ENCODE peak calls at places on chromosomes 2 and 18, in nine cellular contexts. A is A673; K is fibroblast of mammary gland; F is PC-3; R is endothelial cell; C is CD8-positive, alpha-beta T cell; D is GM13977; P is foreskin fibroblast; V is pancreas. Q is an unnamed sample.
A peak's percentile ranks its signal among the peaks of the same experiment; 100 is the strongest.

GRCh38 chr2:235898766-235899165 is 269.4 kb downstream of the GBX2 start:
- DNase-seq in A (no peak), K (no peak), F (no peak), R (no peak), C (no peak), D (no peak), P (no peak), V (no peak), Q (no peak)

GRCh38 chr18:59266876-59267510 is 6.3 kb downstream of the RAX start:
- DNase-seq in A (no peak), K (no peak), F (no peak), R (no peak), C (no peak), D (no peak), P (no peak), V (no peak), Q (no peak)

GRCh38 chr2:237874585-237875161 is 15.2 kb downstream of the RAMP1 start:
- DNase-seq in A (no peak), K (peak; percentile 75), F (peak; percentile 90), R (no peak), C (no peak), D (no peak), P (peak; percentile 80), V (no peak), Q (peak; percentile 89)

GRCh38 chr18:68417826-68418225 is 297.1 kb downstream of the TMX3 start:
- DNase-seq in A (peak; percentile 21), K (peak; percentile 78), F (no peak), R (no peak), C (no peak), D (no peak), P (peak; percentile 55), V (no peak), Q (no peak)

GRCh38 chr2:68751397-68752339 is 17.1 kb downstream of the ARHGAP25 start:
- DNase-seq in A (peak; percentile 91), K (peak; percentile 83), F (peak; percentile 95), R (peak; percentile 91), C (peak; percentile 95), D (peak; percentile 77), P (peak; percentile 79), V (peak; percentile 97), Q (peak; percentile 83)

GRCh38 chr2:236633764-236634163 is 64.1 kb downstream of the ACKR3 start:
- DNase-seq in A (no peak), K (no peak), F (no peak), R (no peak), C (peak; percentile 34), D (no peak), P (no peak), V (no peak), Q (no peak)

GRCh38 chr2:231057590-231057989 is 923 bp downstream of the PSMD1 start:
- DNase-seq in A (no peak), K (peak; percentile 25), F (peak; percentile 18), R (no peak), C (no peak), D (no peak), P (no peak), V (no peak), Q (no peak)

GRCh38 chr2:37781028-37781427 is 109.6 kb upstream of the CDC42EP3 start:
- DNase-seq in A (no peak), K (peak; percentile 75), F (peak; percentile 86), R (no peak), C (no peak), D (no peak), P (peak; percentile 82), V (no peak), Q (peak; percentile 64)

GRCh38 chr2:180829261-180829660 is 151.1 kb upstream of the UBE2E3 start:
- DNase-seq in A (no peak), K (no peak), F (peak; percentile 81), R (no peak), C (no peak), D (no peak), P (no peak), V (no peak), Q (peak; percentile 55)

GRCh38 chr2:27765621-27766286 is 5.8 kb upstream of the MRPL33 start:
- DNase-seq in A (no peak), K (peak; percentile 25), F (no peak), R (peak; percentile 63), C (peak; percentile 69), D (no peak), P (no peak), V (peak; percentile 90), Q (no peak)

GRCh38 chr2:26942543-26943295 is 27.7 kb upstream of the MAPRE3 start:
- DNase-seq in A (peak; percentile 73), K (peak; percentile 60), F (peak; percentile 55), R (peak; percentile 77), C (peak; percentile 73), D (peak; percentile 85), P (peak; percentile 16), V (peak; percentile 83), Q (peak; percentile 53)

GRCh38 chr2:189799531-189799930 is 15.3 kb downstream of the PMS1 start:
- DNase-seq in A (no peak), K (peak; percentile 84), F (peak; percentile 59), R (no peak), C (no peak), D (no peak), P (peak; percentile 77), V (no peak), Q (peak; percentile 20)

DNA sequence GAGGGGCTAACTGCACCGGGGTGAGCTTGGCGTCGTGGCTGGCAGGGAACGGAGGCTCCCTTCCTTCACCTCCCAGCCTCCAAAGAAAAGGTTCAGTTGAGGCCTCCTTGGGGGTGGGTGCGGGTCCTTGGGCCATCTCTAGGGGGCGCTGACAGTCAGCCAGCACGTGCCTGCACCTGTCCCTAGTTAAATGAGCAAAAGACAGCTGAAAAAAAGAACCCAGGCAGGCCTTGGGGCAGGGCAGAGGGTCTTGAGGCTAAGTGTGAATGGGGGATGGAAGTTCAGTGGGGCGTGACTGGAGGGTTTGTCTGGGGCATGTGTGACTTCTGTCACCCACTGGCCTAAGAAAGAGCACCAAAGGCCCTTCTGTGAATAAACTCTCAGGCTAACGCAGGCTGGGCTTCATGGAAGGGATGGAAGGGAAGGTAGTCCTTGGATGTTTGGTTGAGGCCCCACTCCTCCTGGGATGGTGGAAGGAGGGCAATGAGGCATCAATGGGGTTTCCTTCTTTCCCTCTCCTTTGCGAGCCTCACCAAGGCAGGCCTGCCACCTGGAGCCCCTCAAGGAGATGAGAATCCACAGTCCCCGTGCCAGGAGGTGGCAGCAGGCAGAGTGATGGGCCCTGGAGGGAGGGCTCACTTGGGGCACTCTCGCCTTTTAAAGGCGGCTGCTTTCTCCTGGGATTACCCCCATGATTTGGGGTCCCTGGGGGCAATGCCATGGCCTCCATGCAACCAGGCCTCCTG is 56.2 kb downstream of the ZFP36L2 start:
- DNase-seq in A (peak; percentile 36), K (no peak), F (no peak), R (peak; percentile 38), C (peak; percentile 86), D (peak; percentile 66), P (no peak), V (no peak), Q (no peak)
- TF ChIP-seq CTCF in A (peak; percentile 86), K (peak; percentile 47), F (peak; percentile 72), R (peak; percentile 67), C (peak; percentile 59), D (peak; percentile 78), P (peak; percentile 27), V (peak; percentile 44), Q (no peak)

GRCh38 chr2:10552220-10552870 is 104.2 kb upstream of the ODC1 start:
- DNase-seq in A (no peak), K (no peak), F (peak; percentile 78), R (no peak), C (no peak), D (no peak), P (no peak), V (no peak), Q (peak; percentile 21)
- TF ChIP-seq CTCF in A (no peak), K (peak; percentile 5), F (peak; percentile 64), R (no peak), C (no peak), D (no peak), P (no peak), V (no peak), Q (no peak)

GRCh38 chr2:62423235-62423634 is 82.8 kb downstream of the TMEM17 start:
- DNase-seq in A (no peak), K (peak; percentile 14), F (peak; percentile 43), R (no peak), C (no peak), D (no peak), P (peak; percentile 8), V (no peak), Q (no peak)
- TF ChIP-seq CTCF in A (peak; percentile 15), K (peak; percentile 33), F (peak; percentile 49), R (no peak), C (no peak), D (peak; percentile 8), P (peak; percentile 37), V (no peak), Q (no peak)

GRCh38 chr2:222883420-222883819 is 22.6 kb downstream of the ACSL3 start:
- DNase-seq in A (no peak), K (no peak), F (no peak), R (no peak), C (no peak), D (no peak), P (no peak), V (no peak), Q (no peak)
- TF ChIP-seq CTCF in A (no peak), K (no peak), F (no peak), R (no peak), C (no peak), D (no peak), P (no peak), V (no peak), Q (no peak)

DNA sequence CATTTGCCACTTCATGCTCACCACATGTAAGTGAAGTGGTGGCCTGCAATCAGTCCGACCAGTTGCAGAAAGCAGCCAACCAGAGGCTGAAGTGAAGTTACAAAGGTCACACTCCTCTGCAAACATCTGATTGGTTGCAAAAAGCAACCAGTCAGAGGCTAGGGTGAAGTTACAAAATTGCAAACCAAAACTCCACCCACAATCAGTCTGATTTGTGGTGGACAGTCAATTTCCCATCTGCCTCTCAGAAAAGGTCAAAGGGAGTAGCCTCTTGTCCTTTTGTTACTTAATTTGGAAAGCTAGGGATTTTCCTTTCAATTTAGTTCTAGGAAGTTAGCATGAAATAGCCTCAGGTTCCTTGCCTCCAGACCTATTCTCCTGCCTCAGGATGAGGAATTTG is 185.0 kb downstream of the UXS1 start:
- DNase-seq in A (no peak), K (no peak), F (no peak), R (no peak), C (no peak), D (no peak), P (no peak), V (no peak), Q (no peak)
- TF ChIP-seq CTCF in A (no peak), K (no peak), F (no peak), R (no peak), C (no peak), D (no peak), P (no peak), V (no peak), Q (no peak)

DNA sequence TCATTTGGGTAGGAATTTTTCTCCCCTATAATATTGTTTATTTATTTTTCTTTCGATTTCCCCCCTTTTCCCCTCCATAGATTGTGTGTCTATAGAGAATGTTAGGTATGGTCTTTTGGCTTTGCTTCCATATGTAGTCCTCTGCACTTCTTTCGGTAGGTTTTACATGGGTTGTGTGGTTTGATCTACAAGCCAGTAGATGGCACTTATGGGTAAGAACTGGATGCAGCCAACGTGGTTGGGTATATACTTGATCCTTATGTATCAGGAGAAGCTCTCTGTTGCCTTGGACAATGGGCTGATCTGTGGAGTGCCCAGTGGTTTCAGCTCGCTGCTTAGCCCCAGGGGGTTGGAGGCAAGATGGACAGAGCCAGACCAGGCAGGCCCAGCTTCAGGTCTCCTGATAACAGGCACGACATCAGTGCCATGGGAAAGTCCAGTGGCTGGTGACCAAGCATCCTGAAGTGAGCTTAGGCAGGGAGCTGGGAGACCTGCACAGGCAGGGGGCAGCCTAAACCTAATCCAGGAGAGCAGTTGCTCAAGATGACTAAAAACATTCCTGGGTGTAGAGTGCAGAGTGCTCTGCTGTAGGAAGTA is 488.3 kb downstream of the CCDC85A start:
- DNase-seq in A (peak; percentile 37), K (peak; percentile 43), F (peak; percentile 37), R (no peak), C (no peak), D (no peak), P (no peak), V (no peak), Q (no peak)
- TF ChIP-seq CTCF in A (peak; percentile 56), K (peak; percentile 18), F (peak; percentile 44), R (no peak), C (no peak), D (peak; percentile 15), P (no peak), V (no peak), Q (no peak)